ENCODE peak calls at places on chromosomes 16 and 17, in five cellular contexts. U is T1000, X is ovary, E is M059J, V is posterior vena cava. R is an unnamed sample.

GRCh38 chr17:21113106-21113690 is 13.6 kb upstream of the DHRS7B start:
- DNase-seq in U (no peak), X (no peak), E (no peak), V (no peak), R (no peak)

GRCh38 chr17:81365148-81365600 is 30.1 kb upstream of the BAHCC1 start:
- DNase-seq in U (no peak), X (peak), E (peak), V (peak), R (peak)

GRCh38 chr17:59378621-59379194 is 47.3 kb downstream of the YPEL2 start:
- DNase-seq in U (no peak), X (no peak), E (peak), V (no peak), R (no peak)

GRCh38 chr17:38881600-38882191 is 11.8 kb downstream of the LASP1 start:
- DNase-seq in U (no peak), X (peak), E (no peak), V (peak), R (peak)

GRCh38 chr17:1872976-1873375 is 43.2 kb downstream of the RPA1 start:
- DNase-seq in U (no peak), X (no peak), E (no peak), V (no peak), R (no peak)

GRCh38 chr17:51461578-51462004 is 201.2 kb downstream of the UTP18 start:
- DNase-seq in U (no peak), X (peak), E (peak), V (peak), R (no peak)

GRCh38 chr17:80855968-80856862 is 135.4 kb upstream of the CHMP6 start:
- DNase-seq in U (peak), X (no peak), E (peak), V (peak), R (peak)

GRCh38 chr16:9441021-9441420 is 349.6 kb downstream of the HAPSTR1 start:
- DNase-seq in U (no peak), X (no peak), E (no peak), V (no peak), R (no peak)

GRCh38 chr16:72620853-72621252 is 427.1 kb downstream of the ZFHX3 start:
- DNase-seq in U (no peak), X (no peak), E (no peak), V (no peak), R (no peak)

GRCh38 chr17:67441052-67441738 is 64.1 kb downstream of the PITPNC1 start:
- DNase-seq in U (peak), X (no peak), E (peak), V (no peak), R (no peak)

GRCh38 chr17:37694734-37695133 is 50.1 kb downstream of the HNF1B start:
- DNase-seq in U (no peak), X (no peak), E (no peak), V (no peak), R (no peak)

GRCh38 chr17:81386646-81387234 is 8.5 kb upstream of the BAHCC1 start:
- DNase-seq in U (no peak), X (peak), E (no peak), V (no peak), R (peak)

GRCh38 chr16:56618138-56618537 is 7.4 kb upstream of the MT1E start:
- DNase-seq in U (no peak), X (no peak), E (no peak), V (no peak), R (peak)

GRCh38 chr16:89272631-89273030 is 55.1 kb downstream of the ZNF778 start:
- DNase-seq in U (no peak), X (no peak), E (no peak), V (no peak), R (no peak)

GRCh38 chr17:65222216-65222738 is 85.1 kb downstream of the RGS9 start:
- DNase-seq in U (no peak), X (no peak), E (peak), V (no peak), R (no peak)

GRCh38 chr17:77142689-77143088 is 1.9 kb downstream of the SEC14L1 start:
- DNase-seq in U (no peak), X (no peak), E (no peak), V (no peak), R (no peak)

GRCh38 chr17:5665164-5665563 is 80.9 kb upstream of the NLRP1 start:
- DNase-seq in U (no peak), X (peak), E (no peak), V (no peak), R (no peak)

GRCh38 chr17:63171428-63172205 is 205.6 kb downstream of the TANC2 start:
- DNase-seq in U (no peak), X (no peak), E (peak), V (no peak), R (no peak)

GRCh38 chr17:64442550-64442971 is 6.4 kb upstream of the MILR1 start:
- DNase-seq in U (no peak), X (no peak), E (no peak), V (no peak), R (no peak)

GRCh38 chr17:57989011-57989345 is 924 bp upstream of the VEZF1 start:
- DNase-seq in U (no peak), X (peak), E (no peak), V (no peak), R (no peak)

GRCh38 chr16:52573365-52574104 is 26.6 kb upstream of the TOX3 start:
- DNase-seq in U (no peak), X (no peak), E (no peak), V (no peak), R (no peak)

GRCh38 chr17:50045154-50045553 is 10.8 kb upstream of the ITGA3 start:
- DNase-seq in U (no peak), X (peak), E (peak), V (peak), R (peak)

GRCh38 chr16:73122604-73123386 is 74.9 kb upstream of the ZFHX3 start:
- DNase-seq in U (no peak), X (peak), E (no peak), V (no peak), R (no peak)

GRCh38 chr17:32814837-32815236 is 62.1 kb downstream of the MYO1D start:
- DNase-seq in U (no peak), X (no peak), E (no peak), V (no peak), R (no peak)

GRCh38 chr17:44906010-44906646 is 6.9 kb upstream of the EFTUD2 start:
- DNase-seq in U (peak), X (no peak), E (peak), V (peak), R (no peak)

GRCh38 chr17:67542219-67543114 is 165.4 kb downstream of the PITPNC1 start:
- DNase-seq in U (no peak), X (no peak), E (no peak), V (no peak), R (no peak)

GRCh38 chr17:45240905-45241314 is 19.2 kb downstream of the FMNL1 start:
- DNase-seq in U (no peak), X (no peak), E (no peak), V (no peak), R (no peak)

GRCh38 chr16:55179858-55180585 is 144.0 kb upstream of the IRX6 start:
- DNase-seq in U (no peak), X (no peak), E (no peak), V (no peak), R (no peak)

GRCh38 chr16:71360378-71360777 is 1.9 kb downstream of the CALB2 start:
- DNase-seq in U (peak), X (no peak), E (peak), V (no peak), R (no peak)

GRCh38 chr16:19872179-19872863 is 12.3 kb downstream of the GPRC5B start:
- DNase-seq in U (no peak), X (no peak), E (no peak), V (no peak), R (no peak)

GRCh38 chr16:84239910-84240309 is at the start of gene KCNG4:
- DNase-seq in U (no peak), X (no peak), E (no peak), V (no peak), R (peak)